ENCODE peak calls at places on chromosomes 13 and 19, in six cellular contexts. W is HCT116, H is K562, B is HepG2, L is H1, U is GM12878. X is an unnamed sample.

GRCh38 chr13:43348397-43348796 is 325.0 kb downstream of the DNAJC15 start:
- DNase-seq in U (no peak), L (no peak), H (no peak), B (no peak), W (no peak), X (no peak)

GRCh38 chr19:50897191-50897607 is 14.0 kb downstream of the KLK4 start:
- DNase-seq in B (no peak), L (no peak), W (no peak), U (peak), H (no peak), X (no peak)

GRCh38 chr19:5665781-5666513 is 14.4 kb downstream of the MICOS13 start:
- DNase-seq in L (no peak), B (peak), H (no peak), U (peak), W (no peak), X (no peak)

GRCh38 chr13:112825875-112826274 is 136.0 kb downstream of the ATP11A start:
- DNase-seq in H (no peak), L (no peak), U (no peak), W (no peak), B (no peak), X (no peak)

GRCh38 chr19:49441210-49441959 is at the start of gene SLC17A7:
- DNase-seq in H (peak), U (no peak), B (no peak), L (peak), W (no peak), X (no peak)

GRCh38 chr19:41698746-41699230 is 9.6 kb upstream of the CEACAM5 start:
- DNase-seq in H (no peak), U (peak), B (no peak), W (no peak), L (no peak), X (no peak)

GRCh38 chr13:36131215-36131930 is at the start of gene DCLK1:
- DNase-seq in W (no peak), B (no peak), U (no peak), L (peak), H (no peak), X (peak)

GRCh38 chr19:47445937-47446402 is 25.7 kb downstream of the SLC8A2 start:
- DNase-seq in U (no peak), B (no peak), L (peak), W (no peak), H (peak), X (no peak)

GRCh38 chr19:50328257-50329145 is 676 bp downstream of the KCNC3 start:
- DNase-seq in U (no peak), B (no peak), L (peak), W (no peak), H (peak), X (no peak)

GRCh38 chr19:39230096-39230764 is 14.6 kb downstream of the IFNL3 start:
- DNase-seq in W (no peak), B (no peak), L (no peak), H (no peak), U (no peak), X (no peak)

GRCh38 chr13:19782049-19782726 is 557 bp downstream of the PSPC1 start:
- DNase-seq in W (no peak), B (no peak), L (peak), U (no peak), H (peak), X (peak)

GRCh38 chr19:17337675-17338439 is 504 bp downstream of the GTPBP3 start:
- DNase-seq in B (no peak), H (peak), W (no peak), U (no peak), L (peak), X (no peak)

GRCh38 chr19:6516659-6517291 is 14.1 kb upstream of the TNFSF9 start:
- DNase-seq in B (peak), L (peak), W (peak), U (no peak), H (peak), X (peak)

GRCh38 chr19:49469828-49470614 is 4.0 kb upstream of the FLT3LG start:
- DNase-seq in U (peak), H (peak), L (no peak), B (no peak), W (no peak), X (no peak)

GRCh38 chr19:51107406-51108065 is 673 bp downstream of the CTU1 start:
- DNase-seq in B (peak), L (no peak), W (peak), U (no peak), H (peak), X (no peak)

GRCh38 chr19:17041994-17042393 is 15.4 kb upstream of the CPAMD8 start:
- DNase-seq in B (no peak), U (no peak), H (no peak), W (no peak), L (no peak), X (no peak)

GRCh38 chr13:110116072-110116487 is 190.9 kb downstream of the COL4A1 start:
- DNase-seq in B (peak), W (peak), L (peak), U (no peak), H (peak), X (no peak)

GRCh38 chr13:37127706-37128241 is 22.3 kb upstream of the CSNK1A1L start:
- DNase-seq in W (no peak), H (no peak), U (no peak), B (no peak), L (no peak), X (no peak)

GRCh38 chr13:39616087-39616694 is 13.2 kb upstream of the LHFPL6 start:
- DNase-seq in L (no peak), B (peak), W (peak), H (peak), U (no peak), X (peak)

GRCh38 chr19:53977429-53977990 is 13.9 kb upstream of the CACNG6 start:
- DNase-seq in U (no peak), H (peak), B (peak), W (peak), L (peak), X (peak)

GRCh38 chr19:16571689-16572331 is 405 bp downstream of the SLC35E1 start:
- DNase-seq in U (no peak), L (peak), B (no peak), H (no peak), W (no peak), X (no peak)

GRCh38 chr19:11191273-11191755 is 6.0 kb downstream of the KANK2 start:
- DNase-seq in B (no peak), W (no peak), U (no peak), H (peak), L (peak), X (no peak)

GRCh38 chr13:73844986-73845385 is 289.2 kb downstream of the KLF12 start:
- DNase-seq in H (no peak), L (no peak), W (no peak), U (no peak), B (no peak), X (no peak)

GRCh38 chr13:109500146-109500773 is 286.1 kb downstream of the IRS2 start:
- DNase-seq in H (no peak), U (no peak), B (no peak), W (no peak), L (no peak), X (peak)

GRCh38 chr13:47904239-47904638 is 96.8 kb downstream of the SUCLA2 start:
- DNase-seq in L (no peak), U (no peak), W (no peak), B (no peak), H (peak), X (no peak)

GRCh38 chr19:33268162-33268991 is 34.0 kb downstream of the CEBPA start:
- DNase-seq in H (no peak), L (no peak), B (no peak), W (no peak), U (no peak), X (no peak)

GRCh38 chr13:104289400-104289799 is 1223.2 kb upstream of the SLC10A2 start:
- DNase-seq in H (no peak), L (no peak), U (no peak), B (no peak), W (no peak), X (no peak)

GRCh38 chr13:40624338-40624737 is 42.1 kb downstream of the FOXO1 start:
- DNase-seq in L (no peak), H (no peak), B (no peak), U (no peak), W (no peak), X (no peak)

GRCh38 chr19:30047355-30047895 is 105.4 kb downstream of the URI1 start:
- DNase-seq in H (no peak), L (no peak), U (no peak), B (no peak), W (no peak), X (no peak)

GRCh38 chr19:42284066-42284501 is 15.0 kb downstream of the CIC start:
- DNase-seq in B (no peak), W (no peak), H (peak), L (no peak), U (no peak), X (no peak)

GRCh38 chr19:611506-611869 is 21.8 kb downstream of the HCN2 start:
- DNase-seq in W (no peak), U (no peak), L (no peak), H (no peak), B (no peak), X (no peak)

GRCh38 chr13:58119351-58119750 is 487.8 kb downstream of the PCDH17 start:
- DNase-seq in H (no peak), B (no peak), L (no peak), W (no peak), U (no peak), X (no peak)

GRCh38 chr19:6204866-6205723 is 69.6 kb downstream of the ACSBG2 start:
- DNase-seq in L (no peak), B (peak), U (no peak), W (no peak), H (no peak), X (no peak)

GRCh38 chr19:9485140-9485539 is 13.3 kb downstream of the ZNF560 start:
- DNase-seq in U (no peak), W (no peak), B (no peak), L (no peak), H (no peak), X (no peak)

GRCh38 chr19:48696353-48697010 is 711 bp downstream of the FUT2 start:
- DNase-seq in U (no peak), W (no peak), L (peak), B (no peak), H (no peak), X (no peak)

GRCh38 chr19:57190301-57190700 is 999 bp upstream of the ZNF264 start:
- DNase-seq in H (no peak), U (no peak), W (no peak), B (no peak), L (no peak), X (no peak)

GRCh38 chr19:3203754-3204645 is 18.3 kb downstream of the NCLN start:
- DNase-seq in U (no peak), B (no peak), W (no peak), L (no peak), H (no peak), X (no peak)

GRCh38 chr13:94312511-94313191 is 166.8 kb downstream of the DCT start:
- DNase-seq in W (no peak), H (no peak), U (peak), B (no peak), L (no peak), X (peak)

GRCh38 chr13:94308808-94309207 is 170.7 kb downstream of the DCT start:
- DNase-seq in W (no peak), U (no peak), B (no peak), H (no peak), L (no peak), X (no peak)

GRCh38 chr13:94311893-94312292 is 167.6 kb downstream of the DCT start:
- DNase-seq in B (no peak), U (no peak), H (no peak), W (no peak), L (no peak), X (no peak)

GRCh38 chr13:94309576-94309975 is 169.9 kb downstream of the DCT start:
- DNase-seq in H (no peak), B (no peak), U (no peak), W (no peak), L (no peak), X (no peak)

DNA sequence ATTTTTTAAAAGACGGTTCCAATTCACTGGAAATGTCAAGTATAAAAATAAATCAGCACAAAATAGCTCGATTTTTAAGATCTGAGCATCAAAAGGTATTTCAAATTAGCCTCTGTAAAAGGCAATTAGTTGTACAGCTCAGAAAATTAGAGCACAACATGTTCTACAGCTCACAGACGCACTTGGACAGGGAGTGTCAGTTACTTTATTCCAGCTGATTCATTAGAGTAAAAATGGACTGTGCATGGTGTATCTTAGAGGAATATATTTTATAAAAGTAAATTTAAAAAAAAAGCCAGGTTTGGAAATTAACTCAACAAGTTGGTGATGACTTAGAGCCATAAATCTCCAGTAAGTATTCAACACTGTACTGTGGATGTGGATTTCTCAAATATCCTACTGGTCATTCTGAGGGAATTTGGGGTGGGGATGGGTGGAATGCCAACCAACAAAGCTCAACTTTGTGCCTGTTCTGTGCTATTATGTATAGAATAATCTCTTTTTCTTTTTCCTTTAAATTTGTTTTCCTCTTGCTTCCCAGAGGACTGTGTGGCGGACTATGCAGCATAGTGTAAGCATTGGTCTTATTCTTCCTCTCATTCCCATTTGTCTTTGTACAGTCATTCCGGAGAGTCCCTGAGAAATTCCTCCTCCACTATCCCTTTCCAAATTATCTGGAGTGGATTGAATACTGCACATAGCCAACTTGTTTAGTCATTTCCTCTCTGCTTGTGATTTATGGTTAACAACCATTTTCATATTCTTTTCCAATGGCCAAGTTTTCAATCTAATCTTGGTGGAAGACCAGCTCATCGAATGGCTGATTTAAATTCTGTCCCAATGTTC is 169.3 kb downstream of the DCT start:
- DNase-seq in L (no peak), H (no peak), U (no peak), B (no peak), W (no peak), X (no peak)
- H3K9ac ChIP-seq in L (no peak), H (no peak), U (no peak), B (no peak), W (no peak), X (no peak)

DNA sequence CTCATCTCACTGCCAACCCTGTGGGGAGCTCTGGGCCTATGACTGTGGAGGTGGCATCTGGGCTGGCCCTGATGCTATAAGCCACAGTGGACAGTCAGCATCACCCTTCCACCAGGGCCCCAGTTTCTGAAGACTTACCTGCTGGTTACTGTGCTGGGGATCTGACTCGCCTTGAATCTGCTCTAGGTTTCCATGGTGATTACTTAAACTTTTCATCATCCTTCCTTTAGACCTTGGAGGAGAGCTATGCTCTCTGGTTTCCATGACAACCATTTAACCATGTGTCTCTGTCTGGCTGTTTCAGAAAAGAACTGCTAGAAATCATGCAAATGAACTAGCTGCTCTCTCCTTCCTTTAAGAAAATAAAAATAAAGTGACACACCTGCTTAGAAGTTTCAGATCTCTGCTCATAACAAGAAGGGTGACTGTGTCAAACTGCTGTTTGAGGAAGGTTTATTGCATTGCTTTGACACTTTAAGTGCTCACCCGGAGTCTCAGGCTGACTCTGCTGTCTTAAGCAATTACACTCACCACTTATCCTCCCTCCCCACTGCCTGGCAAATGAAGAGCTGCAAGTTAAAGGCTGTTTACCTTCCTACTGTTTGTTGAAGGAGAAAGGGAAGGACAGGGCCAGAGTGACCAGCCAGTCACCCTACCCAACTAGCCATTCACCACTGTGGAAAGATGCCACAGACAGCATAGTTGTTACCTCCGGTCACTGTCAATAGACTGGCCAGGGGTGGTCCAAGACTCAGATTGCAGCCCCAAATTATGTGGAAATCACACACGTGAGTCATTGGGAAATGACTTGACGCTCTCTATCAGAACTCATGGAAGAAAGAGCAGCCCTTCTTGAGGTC is 87.6 kb downstream of the HSPH1 start:
- DNase-seq in U (peak), B (no peak), H (no peak), L (no peak), W (no peak), X (no peak)
- TF ChIP-seq ZNF274 in U (no peak), B (no peak), H (no peak), L (no peak), W (no peak), X (no peak)

DNA sequence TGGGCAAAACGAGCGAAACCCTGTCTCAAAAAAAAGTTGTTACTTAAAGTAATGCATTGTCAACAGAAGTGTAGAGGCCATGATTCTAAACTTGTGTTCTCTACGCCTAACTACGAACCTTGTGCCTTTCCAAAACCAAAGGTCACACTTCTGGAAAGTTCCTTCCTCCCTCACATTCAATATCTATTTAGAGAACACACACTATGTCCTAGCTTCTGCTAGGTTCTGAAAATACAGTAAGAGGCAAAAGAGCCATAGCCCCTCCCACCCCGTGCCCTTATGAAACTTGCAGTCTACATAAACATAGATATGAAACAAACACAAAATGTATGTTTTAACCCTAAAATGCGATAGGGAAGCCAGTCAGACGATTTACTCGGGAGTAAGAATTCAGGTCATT is 36.4 kb downstream of the RNF6 start:
- DNase-seq in L (no peak), H (no peak), W (no peak), B (no peak), U (no peak), X (no peak)
- H3K9ac ChIP-seq in L (no peak), H (no peak), W (no peak), B (peak), U (peak), X (peak)

GRCh38 chr19:40661616-40662015 is 28.8 kb downstream of the NUMBL start:
- DNase-seq in H (no peak), L (no peak), U (no peak), W (no peak), B (no peak), X (no peak)
- TF ChIP-seq ZNF274 in H (no peak), L (no peak), U (no peak), W (no peak), B (no peak), X (no peak)

X was measured in NT2/D1.